ENCODE peak calls at places on chromosomes 3 and 15, in six cellular contexts. Y, U, L, Q, R and H are unnamed samples. For H3K4me1 and H3K36me3, the result is how much of the 10 kb centered on the place peaks cover.

GRCh38 chr3:142566096-142566495 is 12.4 kb downstream of the ATR start:
- DNase-seq in Y (no peak), U (peak), L (no peak), Q (no peak), R (no peak), H (no peak)

GRCh38 chr3:36695113-36695768 is 69.1 kb downstream of the DCLK3 start:
- DNase-seq in Y (no peak), U (peak), L (no peak), Q (no peak), R (no peak), H (no peak)

GRCh38 chr15:89105147-89105546 is 16.9 kb downstream of the ABHD2 start:
- DNase-seq in Y (peak), U (peak), L (no peak), Q (no peak), R (no peak), H (no peak)

GRCh38 chr3:31927806-31928205 is 53.3 kb downstream of the OSBPL10 start:
- DNase-seq in Y (no peak), U (no peak), L (no peak), Q (no peak), R (no peak), H (no peak)

GRCh38 chr15:64979252-64979710 is 10.4 kb downstream of the SPG21 start:
- DNase-seq in Y (no peak), U (no peak), L (no peak), Q (no peak), R (no peak), H (no peak)

GRCh38 chr3:151912041-151912440 is 38.6 kb downstream of the SUCNR1 start:
- DNase-seq in Y (peak), U (no peak), L (no peak), Q (no peak), R (no peak), H (no peak)

GRCh38 chr3:63914312-63914711 is 2.1 kb upstream of the SCAANT1 start:
- DNase-seq in Y (peak), U (peak), L (peak), Q (no peak), R (peak), H (no peak)

GRCh38 chr3:635393-635792 is 438.8 kb downstream of the CHL1 start:
- DNase-seq in Y (no peak), U (no peak), L (no peak), Q (no peak), R (no peak), H (no peak)

GRCh38 chr15:76431936-76432335 is 95.4 kb downstream of the ISL2 start:
- DNase-seq in Y (peak), U (no peak), L (no peak), Q (no peak), R (no peak), H (no peak)

GRCh38 chr3:77158701-77159100 is 118.8 kb downstream of the ROBO2 start:
- DNase-seq in Y (no peak), U (no peak), L (no peak), Q (no peak), R (no peak), H (no peak)

GRCh38 chr15:67180514-67181191 is 73.8 kb downstream of the AAGAB start:
- DNase-seq in Y (no peak), U (no peak), L (no peak), Q (no peak), R (no peak), H (no peak)

GRCh38 chr3:15214758-15215157 is 8.7 kb downstream of the CAPN7 start:
- DNase-seq in Y (no peak), U (no peak), L (no peak), Q (no peak), R (no peak), H (no peak)

GRCh38 chr3:108097326-108098035 is 6.7 kb upstream of the CD47 start:
- DNase-seq in Y (no peak), U (no peak), L (no peak), Q (no peak), R (no peak), H (no peak)

GRCh38 chr3:16311960-16312451 is 47.0 kb downstream of the OXNAD1 start:
- DNase-seq in Y (no peak), U (peak), L (peak), Q (no peak), R (no peak), H (no peak)

GRCh38 chr15:57551717-57552677 is 39.7 kb upstream of the MYZAP start:
- DNase-seq in Y (peak), U (peak), L (no peak), Q (no peak), R (no peak), H (no peak)

GRCh38 chr3:100437879-100438622 is 36.7 kb downstream of the LNP1 start:
- DNase-seq in Y (no peak), U (no peak), L (no peak), Q (no peak), R (no peak), H (no peak)

GRCh38 chr15:77410701-77411613 is 8.9 kb downstream of the PEAK1 start:
- DNase-seq in Y (no peak), U (no peak), L (no peak), Q (no peak), R (no peak), H (no peak)

GRCh38 chr3:13600950-13601691 is 52.2 kb downstream of the FBLN2 start:
- DNase-seq in Y (peak), U (peak), L (no peak), Q (peak), R (peak), H (no peak)

GRCh38 chr3:174462908-174463307 is 396.2 kb upstream of the NAALADL2 start:
- DNase-seq in Y (peak), U (no peak), L (no peak), Q (no peak), R (no peak), H (no peak)

GRCh38 chr3:23096041-23096440 is 107.1 kb upstream of the UBE2E2 start:
- DNase-seq in Y (no peak), U (no peak), L (no peak), Q (no peak), R (no peak), H (no peak)

GRCh38 chr15:73802336-73803105 is 49.4 kb upstream of the INSYN1 start:
- DNase-seq in Y (no peak), U (no peak), L (no peak), Q (peak), R (peak), H (peak)

GRCh38 chr15:70339551-70340517 is 242.1 kb upstream of the TLE3 start:
- DNase-seq in Y (peak), U (peak), L (no peak), Q (no peak), R (no peak), H (no peak)

GRCh38 chr3:51711352-51712019 is 4.6 kb downstream of the GRM2 start:
- DNase-seq in Y (no peak), U (no peak), L (no peak), Q (no peak), R (no peak), H (no peak)

GRCh38 chr3:188574885-188575284 is 420.9 kb downstream of the LPP start:
- DNase-seq in Y (no peak), U (no peak), L (no peak), Q (no peak), R (no peak), H (no peak)

GRCh38 chr15:39369768-39370167 is 211.1 kb upstream of the THBS1 start:
- DNase-seq in Y (no peak), U (no peak), L (no peak), Q (no peak), R (no peak), H (no peak)

GRCh38 chr15:65416845-65417416 is 5.8 kb downstream of the IGDCC4 start:
- DNase-seq in Y (peak), U (peak), L (no peak), Q (no peak), R (peak), H (no peak)

GRCh38 chr15:72118400-72118978 is at the start of gene SENP8:
- DNase-seq in Y (no peak), U (no peak), L (no peak), Q (no peak), R (no peak), H (no peak)

GRCh38 chr15:25931846-25932245 is 68.7 kb upstream of the ATP10A start:
- DNase-seq in Y (peak), U (no peak), L (no peak), Q (no peak), R (no peak), H (no peak)

GRCh38 chr3:126751611-126752302 is 47.7 kb downstream of the CHCHD6 start:
- DNase-seq in Y (no peak), U (no peak), L (no peak), Q (no peak), R (no peak), H (no peak)

GRCh38 chr3:169907944-169908343 is 3.4 kb upstream of the SAMD7 start:
- DNase-seq in Y (no peak), U (no peak), L (no peak), Q (no peak), R (no peak), H (no peak)

GRCh38 chr3:32106929-32107362 is 526 bp downstream of the GPD1L start:
- DNase-seq in Y (no peak), U (peak), L (peak), Q (no peak), R (peak), H (no peak)

DNA sequence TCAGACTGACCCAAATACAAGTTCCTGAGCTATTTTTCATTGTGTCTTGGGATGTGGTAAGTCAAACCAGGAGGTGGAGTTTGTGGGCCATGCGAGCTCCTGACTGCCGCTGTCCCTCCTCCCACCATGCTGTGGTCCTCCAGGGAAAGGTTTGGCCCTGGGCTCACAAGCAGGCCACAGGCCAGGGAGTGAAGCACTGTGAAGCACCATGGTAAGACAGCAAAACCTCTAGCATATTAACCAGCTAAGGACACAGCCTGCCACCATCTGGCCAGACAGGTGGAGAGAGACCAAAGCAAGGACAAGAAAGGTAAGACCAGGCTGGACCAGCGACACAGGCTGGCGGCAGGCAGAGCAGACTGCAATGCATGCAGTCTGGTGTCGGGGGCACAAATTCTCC is 15.3 kb downstream of the RAB43 start:
- DNase-seq in Y (no peak), U (no peak), L (no peak), Q (no peak), R (no peak), H (no peak)
- H3K4me1 ChIP-seq in Y (under half), U (under half), L (under half), Q (under half), R (under half), H (under half)

DNA sequence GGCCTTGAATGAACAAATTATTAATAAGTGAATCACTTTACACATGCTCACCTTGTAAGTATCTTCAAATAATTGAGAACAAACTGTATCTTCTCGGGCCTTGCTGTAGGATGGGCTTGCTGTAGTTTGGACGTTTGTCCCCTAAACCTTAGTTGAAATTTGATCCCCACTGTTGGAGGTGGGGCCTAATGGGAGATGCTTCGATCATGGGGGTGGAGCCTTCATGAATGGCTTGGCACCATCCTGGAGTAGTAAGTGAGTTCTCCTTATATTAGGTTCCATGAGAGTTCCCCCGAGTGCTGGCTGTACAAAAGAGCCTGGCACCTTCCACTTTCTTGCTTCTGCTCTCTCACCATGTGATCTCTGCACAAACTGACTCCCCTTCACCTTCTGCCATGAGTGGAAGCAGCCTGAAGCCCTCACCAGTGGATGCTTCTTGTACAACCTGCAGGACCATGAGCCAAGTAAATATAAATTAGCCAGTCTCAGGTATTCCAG is 29.3 kb downstream of the PIGB start:
- DNase-seq in Y (no peak), U (no peak), L (no peak), Q (no peak), R (no peak), H (no peak)
- H3K36me3 ChIP-seq in Y (under half), U (under half), L (under half), Q (half or more), R (under half), H (under half)

GRCh38 chr3:139299261-139300132 is 44.3 kb upstream of the MRPS22 start:
- DNase-seq in Y (peak), U (peak), L (no peak), Q (peak), R (no peak), H (no peak)
- H3K27ac ChIP-seq in Y (peak), U (no peak), L (no peak), Q (peak), R (no peak), H (no peak)

DNA sequence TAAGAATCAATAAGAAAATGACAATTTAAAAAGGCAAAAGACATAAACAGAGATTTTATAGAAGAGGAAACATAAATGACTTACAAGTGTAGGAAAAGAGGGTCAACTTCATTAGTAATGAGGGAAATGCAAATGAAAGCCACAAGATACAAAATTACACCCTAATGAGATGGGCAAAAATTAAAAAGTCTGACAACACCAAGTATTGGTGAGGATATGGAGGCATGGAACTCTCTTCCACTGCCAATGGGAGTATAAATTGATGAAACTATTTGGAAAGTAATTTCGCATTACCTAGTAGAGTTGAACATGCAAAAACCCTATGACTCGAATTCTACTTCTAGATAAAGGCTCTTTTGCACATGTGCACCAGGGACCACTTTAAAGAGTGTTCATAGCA is 28.2 kb upstream of the ITGA11 start:
- DNase-seq in Y (no peak), U (no peak), L (no peak), Q (no peak), R (no peak), H (no peak)
- H3K4me1 ChIP-seq in Y (under half), U (under half), L (under half), Q (under half), R (under half), H (under half)

GRCh38 chr3:49841806-49842205 is 14.6 kb downstream of the TRAIP start:
- DNase-seq in Y (no peak), U (no peak), L (no peak), Q (no peak), R (no peak), H (no peak)

GRCh38 chr3:49842843-49843242 is 13.5 kb downstream of the TRAIP start:
- DNase-seq in Y (no peak), U (no peak), L (no peak), Q (no peak), R (no peak), H (no peak)

GRCh38 chr3:49839193-49839809 is 17.1 kb downstream of the TRAIP start:
- DNase-seq in Y (peak), U (peak), L (peak), Q (peak), R (peak), H (peak)

GRCh38 chr3:49841126-49841525 is 15.2 kb downstream of the TRAIP start:
- DNase-seq in Y (no peak), U (peak), L (no peak), Q (no peak), R (no peak), H (no peak)

GRCh38 chr3:49840371-49840770 is 16.0 kb downstream of the TRAIP start:
- DNase-seq in Y (no peak), U (peak), L (no peak), Q (no peak), R (no peak), H (no peak)
- H3K36me3 ChIP-seq in Y (under half), U (under half), L (under half), Q (under half), R (under half), H (under half)

GRCh38 chr3:158771577-158771976 is 30.3 kb upstream of the MFSD1 start:
- DNase-seq in Y (no peak), U (no peak), L (no peak), Q (no peak), R (no peak), H (no peak)
- H3K27ac ChIP-seq in Y (no peak), U (no peak), L (peak), Q (no peak), R (peak), H (no peak)

GRCh38 chr3:183357564-183358079 is 70.8 kb downstream of the MCF2L2 start:
- DNase-seq in Y (no peak), U (no peak), L (no peak), Q (no peak), R (no peak), H (no peak)
- H3K4me1 ChIP-seq in Y (under half), U (under half), L (under half), Q (under half), R (under half), H (under half)

GRCh38 chr15:101017935-101018849 is 99.0 kb downstream of the LRRK1 start:
- DNase-seq in Y (peak), U (peak), L (peak), Q (no peak), R (peak), H (no peak)
- H3K36me3 ChIP-seq in Y (under half), U (under half), L (under half), Q (half or more), R (under half), H (under half)